ENCODE peak calls at places on chromosomes 6 and 20, in eight cellular contexts. Q is H1, E is stomach, W is IMR-90, D is adrenal gland, P is tibial nerve, R is gastrocnemius medialis, B is Peyer's patch. F is an unnamed sample.

GRCh38 chr6:89564752-89565427 is 73.7 kb downstream of the LYRM2 start:
- DNase-seq in Q (no peak), E (no peak), W (no peak), D (peak; percentile 34), P (peak; percentile 18), R (no peak), B (no peak), F (no peak)

GRCh38 chr20:62742550-62742949 is 33.9 kb downstream of the NTSR1 start:
- DNase-seq in Q (no peak), E (no peak), W (no peak), D (peak; percentile 5), P (no peak), R (no peak), B (no peak), F (peak; percentile 9)

GRCh38 chr6:46796842-46797241 is 3.7 kb downstream of the MEP1A start:
- DNase-seq in Q (no peak), E (no peak), W (no peak), D (no peak), P (no peak), R (no peak), B (no peak), F (no peak)

GRCh38 chr6:77457720-77458349 is 5.5 kb downstream of the HTR1B start:
- DNase-seq in Q (peak; percentile 84), E (peak; percentile 65), W (peak; percentile 97), D (peak; percentile 82), P (peak; percentile 86), R (peak; percentile 19), B (peak; percentile 25), F (no peak)

GRCh38 chr20:51534764-51535386 is 7.6 kb downstream of the NFATC2 start:
- DNase-seq in Q (no peak), E (no peak), W (no peak), D (no peak), P (no peak), R (no peak), B (no peak), F (no peak)

GRCh38 chr6:218153-219018 is 73.9 kb upstream of the DUSP22 start:
- DNase-seq in Q (no peak), E (no peak), W (no peak), D (no peak), P (no peak), R (no peak), B (peak; percentile 71), F (no peak)

GRCh38 chr20:13412806-13413445 is 191.9 kb downstream of the ISM1 start:
- DNase-seq in Q (no peak), E (no peak), W (peak; percentile 15), D (no peak), P (no peak), R (no peak), B (no peak), F (no peak)

GRCh38 chr20:58623579-58624473 is 27.3 kb upstream of the STX16 start:
- DNase-seq in Q (no peak), E (no peak), W (peak; percentile 97), D (peak; percentile 89), P (no peak), R (peak; percentile 15), B (no peak), F (peak; percentile 79)

GRCh38 chr6:815348-815738 is 122.4 kb upstream of the EXOC2 start:
- DNase-seq in Q (no peak), E (no peak), W (no peak), D (no peak), P (no peak), R (no peak), B (no peak), F (no peak)

GRCh38 chr6:116572162-116572561 is 858 bp downstream of the RWDD1 start:
- DNase-seq in Q (no peak), E (peak; percentile 34), W (peak; percentile 55), D (peak; percentile 58), P (no peak), R (peak; percentile 29), B (no peak), F (peak; percentile 12)

GRCh38 chr20:39107741-39108140 is 145.6 kb downstream of the DHX35 start:
- DNase-seq in Q (no peak), E (no peak), W (peak; percentile 1), D (peak; percentile 32), P (no peak), R (no peak), B (no peak), F (no peak)

GRCh38 chr6:118709859-118710350 is 58.5 kb upstream of the CEP85L start:
- DNase-seq in Q (no peak), E (peak; percentile 39), W (peak; percentile 86), D (peak; percentile 33), P (no peak), R (no peak), B (peak; percentile 84), F (no peak)

GRCh38 chr6:11921017-11921438 is 91.1 kb upstream of the HIVEP1 start:
- DNase-seq in Q (no peak), E (peak; percentile 42), W (peak; percentile 95), D (peak; percentile 84), P (peak; percentile 34), R (peak; percentile 29), B (no peak), F (no peak)

GRCh38 chr20:44642203-44643153 is 9.0 kb downstream of the ADA start:
- DNase-seq in Q (peak; percentile 63), E (peak; percentile 74), W (peak; percentile 82), D (peak; percentile 87), P (peak; percentile 61), R (peak; percentile 42), B (peak; percentile 75), F (peak; percentile 74)

GRCh38 chr6:166907373-166907841 is 48.9 kb downstream of the RNASET2 start:
- DNase-seq in Q (no peak), E (no peak), W (no peak), D (no peak), P (no peak), R (no peak), B (no peak), F (no peak)

DNA sequence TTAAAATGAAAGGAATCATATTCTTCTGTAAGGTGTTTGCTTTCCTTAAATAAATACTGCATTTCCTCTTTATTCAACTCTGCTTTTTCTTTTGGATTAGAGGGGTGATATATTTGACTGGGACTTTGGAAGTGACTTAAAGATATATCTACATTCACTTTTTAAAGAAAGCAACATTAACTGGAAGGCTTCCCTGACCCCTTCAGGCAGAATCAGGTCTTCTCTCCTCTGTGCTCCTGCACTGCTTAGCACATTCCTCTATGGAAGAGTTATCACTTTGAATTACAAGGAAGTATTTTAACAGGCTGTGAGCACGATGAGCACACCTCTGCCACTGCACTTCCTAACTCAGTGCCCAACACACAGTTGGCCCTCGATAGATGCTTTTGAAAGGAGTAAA is 59.2 kb upstream of the POU3F2 start:
- DNase-seq in Q (no peak), E (no peak), W (no peak), D (no peak), P (no peak), R (no peak), B (no peak), F (no peak)
- TF ChIP-seq CTCF in Q (peak; percentile 46), E (no peak), W (no peak), D (no peak), P (no peak), R (no peak), B (no peak), F (no peak)

GRCh38 chr6:7901780-7902179 is 8.8 kb downstream of the TXNDC5 start:
- DNase-seq in Q (no peak), E (no peak), W (no peak), D (no peak), P (no peak), R (no peak), B (no peak), F (no peak)

GRCh38 chr6:7901056-7901455 is 9.5 kb downstream of the TXNDC5 start:
- DNase-seq in Q (no peak), E (no peak), W (no peak), D (no peak), P (no peak), R (no peak), B (no peak), F (no peak)

GRCh38 chr6:7902867-7903266 is 7.7 kb downstream of the TXNDC5 start:
- DNase-seq in Q (no peak), E (no peak), W (no peak), D (no peak), P (no peak), R (no peak), B (no peak), F (no peak)

GRCh38 chr6:7903673-7904072 is 6.9 kb downstream of the TXNDC5 start:
- DNase-seq in Q (no peak), E (no peak), W (no peak), D (no peak), P (no peak), R (no peak), B (no peak), F (no peak)

GRCh38 chr6:7902221-7902620 is 8.4 kb downstream of the TXNDC5 start:
- DNase-seq in Q (no peak), E (no peak), W (no peak), D (no peak), P (no peak), R (no peak), B (no peak), F (no peak)
- TF ChIP-seq POLR2A in Q (no peak), E (no peak), W (no peak), D (no peak), P (no peak), R (no peak), B (no peak), F (no peak)

GRCh38 chr6:143331362-143331761 is 119.1 kb downstream of the ADAT2 start:
- DNase-seq in Q (no peak), E (no peak), W (no peak), D (no peak), P (no peak), R (no peak), B (no peak), F (no peak)
- TF ChIP-seq CTCF in Q (no peak), E (no peak), W (no peak), D (no peak), P (no peak), R (no peak), B (no peak), F (no peak)

GRCh38 chr6:31729979-31730630 is 1.0 kb upstream of the DDAH2 start:
- DNase-seq in Q (peak; percentile 96), E (peak; percentile 83), W (peak; percentile 85), D (peak; percentile 80), P (peak; percentile 93), R (peak; percentile 75), B (peak; percentile 88), F (peak; percentile 94)

GRCh38 chr6:31730631-31731086 is 1.6 kb upstream of the DDAH2 start:
- DNase-seq in Q (no peak), E (no peak), W (no peak), D (no peak), P (no peak), R (no peak), B (no peak), F (no peak)

GRCh38 chr6:31728767-31729514 is at the start of gene DDAH2:
- DNase-seq in Q (no peak), E (no peak), W (no peak), D (no peak), P (no peak), R (no peak), B (no peak), F (no peak)

GRCh38 chr6:31727717-31728671 is 1.1 kb downstream of the DDAH2 start:
- DNase-seq in Q (no peak), E (no peak), W (no peak), D (no peak), P (no peak), R (no peak), B (no peak), F (no peak)

DNA sequence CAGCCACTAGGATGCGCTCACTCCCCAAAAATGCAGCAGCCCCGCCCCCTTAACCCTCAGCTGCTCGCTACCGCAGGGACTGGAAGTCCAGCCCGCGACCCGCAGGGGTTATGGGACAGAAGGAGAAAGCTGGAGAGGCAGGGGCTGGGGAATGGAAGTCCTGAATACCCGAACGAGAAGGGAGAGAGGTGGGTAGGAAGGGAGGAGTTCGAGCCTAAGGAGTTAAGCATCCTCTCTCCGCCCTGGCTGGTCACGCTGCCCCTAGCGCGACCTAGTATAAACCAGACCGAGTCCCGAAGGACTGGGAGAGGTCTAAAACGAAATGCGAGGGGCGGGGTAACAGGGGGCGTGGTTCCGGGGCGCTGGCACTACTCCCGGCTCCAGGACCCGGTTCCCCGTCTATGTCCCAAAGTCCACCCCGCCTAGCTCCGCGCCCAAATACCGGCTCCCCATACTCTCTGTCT is 448 bp upstream of the DDAH2 start:
- DNase-seq in Q (peak; percentile 96), E (peak; percentile 92), W (peak; percentile 79), D (peak; percentile 89), P (peak; percentile 96), R (peak; percentile 84), B (peak; percentile 87), F (peak; percentile 93)
- TF ChIP-seq POLR2A in Q (no peak), E (no peak), W (no peak), D (peak; percentile 21), P (peak; percentile 32), R (peak; percentile 16), B (peak; percentile 74), F (peak; percentile 57)

F was measured in heart left ventricle.